ENCODE peak calls at places on chromosomes 11 and 22, in five cellular contexts. A is PC-9, J is lower leg skin, H is dorsolateral prefrontal cortex, L is sigmoid colon. U is an unnamed sample.

GRCh38 chr11:28826807-28827206 is 718.6 kb downstream of the METTL15 start:
- DNase-seq in H (no peak), J (no peak), A (no peak), L (no peak), U (no peak)

GRCh38 chr11:3093281-3094191 is 36.3 kb upstream of the CARS1 start:
- DNase-seq in J (peak), L (peak), A (no peak), H (no peak), U (no peak)

GRCh38 chr11:63997104-63997700 is 11.0 kb downstream of the OTUB1 start:
- DNase-seq in A (no peak), J (no peak), L (no peak), H (no peak), U (no peak)

GRCh38 chr22:22578702-22579424 is 19.8 kb upstream of the PRAME start:
- DNase-seq in A (no peak), L (no peak), J (no peak), H (no peak), U (no peak)

GRCh38 chr22:18032455-18033101 is 8.2 kb upstream of the MICAL3 start:
- DNase-seq in A (peak), J (no peak), L (no peak), H (no peak), U (no peak)

GRCh38 chr22:50587407-50587806 is 4.8 kb upstream of the CHKB start:
- DNase-seq in J (no peak), L (no peak), A (no peak), H (no peak), U (no peak)

GRCh38 chr11:122261546-122261945 is 145.5 kb upstream of the BLID start:
- DNase-seq in L (no peak), J (no peak), A (no peak), H (no peak), U (no peak)

GRCh38 chr11:36258730-36259360 is 30.4 kb downstream of the COMMD9 start:
- DNase-seq in L (peak), J (no peak), A (peak), H (no peak), U (peak)

GRCh38 chr11:129881570-129882170 is 13.7 kb downstream of the NFRKB start:
- DNase-seq in H (no peak), J (no peak), A (peak), L (no peak), U (no peak)

GRCh38 chr11:116580828-116581227 is 192.0 kb downstream of the BUD13 start:
- DNase-seq in J (no peak), L (no peak), H (no peak), A (no peak), U (no peak)

GRCh38 chr22:31347251-31348008 is 1.3 kb upstream of the PATZ1 start:
- DNase-seq in J (peak), L (peak), A (peak), H (no peak), U (no peak)

GRCh38 chr11:102599642-102600261 is 25.4 kb downstream of the MMP20 start:
- DNase-seq in J (no peak), H (no peak), A (peak), L (no peak), U (no peak)

GRCh38 chr11:122791836-122792235 is 46.5 kb upstream of the CRTAM start:
- DNase-seq in H (peak), J (no peak), L (no peak), A (no peak), U (no peak)

GRCh38 chr22:25008666-25009065 is 56.1 kb downstream of the KIAA1671 start:
- DNase-seq in L (no peak), J (no peak), H (no peak), A (peak), U (no peak)

GRCh38 chr11:96367357-96367756 is 22.4 kb downstream of the CCDC82 start:
- DNase-seq in H (no peak), J (no peak), L (no peak), A (peak), U (no peak)

GRCh38 chr11:94297967-94298576 is 6.3 kb upstream of the IZUMO1R start:
- DNase-seq in L (no peak), A (no peak), J (no peak), H (no peak), U (no peak)

GRCh38 chr11:121478226-121478894 is 25.6 kb upstream of the SORL1-AS1 start:
- DNase-seq in A (peak), H (no peak), J (peak), L (no peak), U (no peak)

GRCh38 chr22:28855355-28856094 is 27.8 kb upstream of the ZNRF3 start:
- DNase-seq in J (no peak), H (no peak), L (peak), A (peak), U (peak)

GRCh38 chr22:28857288-28857687 is 26.1 kb upstream of the ZNRF3 start:
- DNase-seq in L (no peak), H (no peak), A (no peak), J (no peak), U (peak)

DNA sequence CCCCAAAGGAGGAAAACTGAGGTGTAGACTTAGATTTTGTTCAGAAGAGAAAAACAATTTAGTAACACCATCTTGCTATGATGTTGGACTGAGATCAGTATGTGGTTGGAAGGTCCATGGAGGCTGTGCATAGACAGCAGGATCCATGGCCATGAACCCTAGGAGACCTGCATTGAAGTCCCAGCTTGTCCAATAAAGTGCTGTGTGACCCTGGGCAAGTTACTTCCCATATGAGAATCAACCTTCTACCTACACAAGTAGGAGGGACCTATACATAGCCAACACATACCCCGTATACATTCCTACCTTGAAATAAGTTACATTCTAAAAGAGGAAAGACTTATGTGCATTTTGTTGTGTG is 27.3 kb upstream of the ZNRF3 start:
- DNase-seq in A (no peak), H (no peak), J (no peak), L (no peak), U (no peak)
- H3K4me3 ChIP-seq in A (no peak), H (no peak), J (no peak), L (no peak), U (no peak)

GRCh38 chr11:10779086-10779485 is 28.0 kb downstream of the CTR9 start:
- DNase-seq in L (no peak), A (no peak), H (no peak), J (no peak), U (no peak)
- H3K4me3 ChIP-seq in L (no peak), A (no peak), H (no peak), J (no peak), U (no peak)

GRCh38 chr22:47055073-47055355 is 292.6 kb downstream of the TBC1D22A start:
- DNase-seq in J (no peak), L (peak), A (no peak), H (no peak), U (no peak)
- H3K4me3 ChIP-seq in J (no peak), L (no peak), A (no peak), H (no peak), U (no peak)

GRCh38 chr11:97414801-97415200 is 1025.0 kb downstream of the JRKL start:
- DNase-seq in J (no peak), H (no peak), A (no peak), L (no peak), U (no peak)
- H3K4me3 ChIP-seq in J (no peak), H (no peak), A (no peak), L (no peak), U (no peak)

GRCh38 chr11:44404736-44405395 is 94.9 kb upstream of the ALX4 start:
- DNase-seq in L (no peak), H (no peak), A (peak), J (no peak), U (no peak)

GRCh38 chr11:44408141-44408540 is 98.2 kb upstream of the ALX4 start:
- DNase-seq in A (no peak), H (no peak), J (peak), L (no peak), U (no peak)

GRCh38 chr11:44409558-44410236 is 99.8 kb upstream of the ALX4 start:
- DNase-seq in A (peak), L (no peak), J (no peak), H (no peak), U (no peak)

GRCh38 chr11:44409071-44409470 is 99.1 kb upstream of the ALX4 start:
- DNase-seq in A (peak), J (peak), H (no peak), L (no peak), U (no peak)

DNA sequence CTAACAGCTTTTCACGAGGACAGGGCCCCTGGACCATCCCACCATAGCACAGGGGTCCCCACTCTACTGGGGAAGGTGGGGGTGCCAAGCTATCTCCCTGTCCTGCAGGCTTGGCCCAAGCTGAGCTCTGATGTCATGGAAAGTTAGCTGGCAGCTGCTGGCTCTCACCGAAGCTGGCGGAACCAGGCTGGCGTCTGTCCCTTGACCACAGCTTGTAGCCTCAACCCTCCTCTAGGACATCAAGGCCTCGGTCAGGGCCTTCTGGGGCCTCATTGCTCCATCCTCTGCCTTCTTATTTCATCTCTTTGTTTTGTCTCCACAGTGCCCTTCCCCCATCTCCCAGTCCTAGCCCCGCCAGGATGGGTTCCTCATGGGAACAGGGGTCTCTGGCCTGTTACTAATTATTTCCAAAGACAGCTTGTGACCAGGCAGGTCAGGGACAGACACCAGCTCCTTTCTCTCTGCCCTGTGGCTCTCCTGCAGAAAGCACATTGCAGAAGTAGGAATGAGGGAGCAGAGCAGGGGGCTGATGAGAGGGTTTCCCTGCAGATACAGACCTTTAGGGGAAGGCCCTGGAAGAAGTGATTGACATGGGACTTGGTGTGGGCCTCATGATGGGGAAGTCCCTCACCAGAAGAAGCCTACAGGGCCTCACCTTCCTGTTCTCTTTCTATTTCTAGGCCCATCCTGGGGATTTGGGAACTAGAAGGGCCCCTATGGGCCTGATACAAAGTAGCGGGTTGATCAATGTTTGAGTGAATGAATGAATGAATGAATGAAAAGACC is 97.5 kb upstream of the ALX4 start:
- DNase-seq in J (peak), L (no peak), A (peak), H (no peak), U (no peak)
- H3K4me3 ChIP-seq in J (no peak), L (no peak), A (no peak), H (no peak), U (no peak)

DNA sequence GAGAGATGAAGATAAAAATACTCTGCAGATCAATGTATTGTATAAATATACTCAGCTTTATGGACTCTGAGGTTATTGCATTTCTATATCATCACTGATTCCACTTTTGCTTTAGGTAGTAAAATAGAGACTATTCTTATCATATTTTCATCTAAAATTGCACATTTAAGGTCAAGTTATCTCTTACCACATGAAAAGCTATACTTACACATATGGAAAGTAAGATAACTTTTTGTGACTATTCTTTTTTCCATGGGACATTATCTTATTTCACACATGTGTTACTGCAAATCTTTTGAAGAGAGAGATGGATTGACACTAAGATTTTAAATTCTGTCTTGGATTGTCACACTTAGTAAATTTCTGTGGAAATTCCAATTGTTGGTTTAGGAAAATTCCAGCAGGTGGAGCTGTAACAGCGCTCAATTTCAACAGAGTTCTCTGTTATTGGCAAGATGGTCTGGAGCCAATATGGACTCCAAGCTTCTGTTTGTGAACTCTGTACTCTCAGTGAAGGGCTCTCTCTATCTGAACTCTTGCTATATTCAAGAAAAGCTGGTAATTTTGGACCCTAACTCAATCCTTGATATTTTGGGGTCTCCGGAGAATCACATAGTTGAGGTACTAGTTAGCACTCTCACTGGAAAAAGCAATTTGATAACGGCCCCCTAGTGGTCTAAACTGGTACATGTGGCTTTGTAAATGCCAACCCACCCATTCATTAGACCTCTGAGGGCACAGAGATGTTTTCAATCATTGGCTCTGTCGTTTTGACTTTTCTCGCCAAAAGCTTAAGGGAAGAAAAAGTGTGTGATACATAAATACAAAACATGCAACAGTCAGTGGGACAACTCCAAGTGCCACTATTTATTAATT is 429.7 kb downstream of the ETS1 start:
- DNase-seq in A (peak), L (no peak), J (no peak), H (no peak), U (no peak)
- H3K4me3 ChIP-seq in A (peak), L (no peak), J (no peak), H (peak), U (no peak)

DNA sequence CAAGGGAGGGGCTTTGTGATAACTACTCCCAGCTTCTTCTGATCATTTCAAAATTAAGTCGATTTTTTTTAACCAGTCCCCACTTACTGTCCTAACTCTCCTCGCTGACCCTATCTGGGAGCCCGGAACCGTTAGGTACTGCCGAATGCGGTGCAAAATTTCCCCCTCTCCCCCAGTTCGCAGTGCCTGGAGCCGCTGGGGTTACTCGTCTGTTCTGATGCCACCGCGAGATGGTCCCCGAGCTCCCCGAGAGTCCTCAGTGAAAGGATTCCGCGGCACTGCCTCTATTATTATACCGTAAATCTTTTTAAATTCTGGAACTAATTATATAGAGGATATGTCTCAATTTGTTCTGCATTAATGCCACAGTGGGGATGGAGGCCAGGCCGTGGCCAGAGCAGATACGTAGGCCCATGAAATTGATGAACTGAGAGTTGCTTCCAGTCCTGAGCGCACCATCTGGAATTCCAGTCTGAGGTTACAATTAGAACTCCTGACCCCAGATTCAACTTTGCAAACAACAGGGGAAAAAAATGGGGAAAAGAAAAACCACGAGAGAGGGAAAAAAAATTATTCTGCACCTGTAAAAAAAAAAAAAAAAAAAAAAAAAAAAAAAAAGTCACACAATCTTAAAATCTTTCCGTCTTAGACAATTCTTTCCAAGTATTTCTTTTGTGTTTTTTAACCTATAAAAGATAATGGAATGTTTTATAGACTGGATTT is 4.3 kb upstream of the WT1 start:
- DNase-seq in J (no peak), L (no peak), A (no peak), H (no peak), U (no peak)
- H3K4me3 ChIP-seq in J (no peak), L (no peak), A (no peak), H (no peak), U (no peak)

U was measured in gastrocnemius medialis.